ENCODE peak calls at places on chromosomes 16 and 17, in ten cellular contexts. Z is neural progenitor cell; M is adrenal gland; R is skeletal muscle cell; F is stimulated activated CD8-positive, alpha-beta memory T cell treated with anti-CD3 and anti-CD28 coated beads, Interleukin-7, amount 100 ng/mL, for 1 hour; Q is fibroblast of mammary gland; U is activated T-helper 9 cell treated with anti-CD3 and anti-CD28 coated beads, Interleukin-2, amount 50 U/mL, for 16 hours; E is WTC11; B is mucosa of gallbladder; C is mesendoderm. T is an unnamed sample.

GRCh38 chr17:44942456-44942855 is 5.1 kb downstream of the KIF18B start:
- DNase-seq in U (no peak), C (no peak), B (no peak), M (no peak), Z (no peak), F (no peak), E (no peak), R (no peak), Q (no peak), T (no peak)

GRCh38 chr17:31581022-31581483 is 189.6 kb downstream of the RAB11FIP4 start:
- DNase-seq in Z (no peak), B (peak; percentile 77), U (no peak), E (no peak), F (no peak), C (no peak), M (peak; percentile 61), Q (peak; percentile 71), R (peak; percentile 45), T (no peak)

GRCh38 chr16:5490499-5490898 is 392.9 kb upstream of the EEF2KMT start:
- DNase-seq in Z (peak; percentile 82), B (peak; percentile 13), E (peak; percentile 67), M (peak; percentile 13), Q (peak; percentile 3), R (no peak), U (no peak), C (peak; percentile 58), F (no peak), T (peak; percentile 75)

GRCh38 chr16:12719972-12720371 is 83.7 kb downstream of the CPPED1 start:
- DNase-seq in U (no peak), C (no peak), M (no peak), Z (no peak), F (no peak), B (no peak), R (no peak), Q (no peak), E (no peak), T (no peak)

GRCh38 chr17:7561589-7562207 is at the start of gene SENP3:
- DNase-seq in Z (peak; percentile 97), C (peak; percentile 91), M (peak; percentile 94), B (peak; percentile 90), Q (peak; percentile 83), E (peak; percentile 89), F (peak; percentile 79), R (peak; percentile 63), U (peak; percentile 90), T (peak; percentile 97)

GRCh38 chr17:10183931-10184930 is 14.2 kb downstream of the GAS7 start:
- DNase-seq in F (no peak), Z (peak; percentile 69), R (no peak), E (no peak), M (no peak), B (no peak), Q (no peak), C (peak; percentile 84), U (no peak), T (no peak)

GRCh38 chr16:81551141-81551808 is 106.7 kb downstream of the CMIP start:
- DNase-seq in R (no peak), C (peak; percentile 67), M (no peak), Q (peak; percentile 25), F (no peak), Z (no peak), U (no peak), B (no peak), E (no peak), T (no peak)

GRCh38 chr16:3596101-3596861 is 15.1 kb downstream of the SLX4 start:
- DNase-seq in F (no peak), C (no peak), R (no peak), U (no peak), M (no peak), E (no peak), Z (no peak), Q (no peak), B (no peak), T (no peak)

GRCh38 chr17:18184143-18185007 is 747 bp downstream of the ALKBH5 start:
- DNase-seq in Z (peak; percentile 68), Q (peak; percentile 52), C (peak; percentile 68), U (peak; percentile 61), B (peak; percentile 56), R (no peak), M (peak; percentile 65), E (peak; percentile 54), F (peak; percentile 36), T (peak; percentile 67)

GRCh38 chr17:58120195-58120822 is 27.9 kb upstream of the OR4D1 start:
- DNase-seq in Q (peak; percentile 61), C (peak; percentile 80), E (peak; percentile 56), F (no peak), Z (peak; percentile 86), B (peak; percentile 67), R (peak; percentile 12), U (no peak), M (peak; percentile 64), T (peak; percentile 83)

GRCh38 chr17:65170839-65171238 is 33.7 kb downstream of the RGS9 start:
- DNase-seq in E (no peak), Q (no peak), Z (no peak), U (no peak), C (no peak), R (no peak), M (peak; percentile 45), B (no peak), F (no peak), T (no peak)

GRCh38 chr17:27293359-27293897 is 486 bp upstream of the WSB1 start:
- DNase-seq in E (no peak), Z (peak; percentile 16), C (peak; percentile 14), R (no peak), B (no peak), Q (no peak), M (no peak), U (no peak), F (no peak), T (no peak)

GRCh38 chr16:17691621-17692231 is 221.0 kb upstream of the XYLT1 start:
- DNase-seq in E (no peak), M (no peak), B (no peak), U (no peak), Q (no peak), Z (no peak), R (no peak), C (no peak), F (no peak), T (no peak)

GRCh38 chr17:48459070-48459469 is 29.1 kb upstream of the SKAP1 start:
- DNase-seq in Z (no peak), U (no peak), M (no peak), Q (no peak), E (no peak), B (no peak), F (no peak), C (no peak), R (no peak), T (no peak)

GRCh38 chr17:34163123-34163522 is 92.0 kb upstream of the CCL2 start:
- DNase-seq in F (no peak), Z (no peak), R (no peak), Q (no peak), B (no peak), C (no peak), U (no peak), E (no peak), M (no peak), T (no peak)

GRCh38 chr16:65118866-65119265 is 3.0 kb downstream of the CDH11 start:
- DNase-seq in R (no peak), U (no peak), F (no peak), Z (no peak), B (no peak), C (no peak), M (no peak), Q (no peak), E (no peak), T (no peak)

GRCh38 chr17:8443756-8444155 is 8.1 kb downstream of the NDEL1 start:
- DNase-seq in R (no peak), B (no peak), E (no peak), Q (no peak), C (no peak), Z (no peak), M (no peak), F (no peak), U (no peak), T (no peak)

GRCh38 chr17:54968954-54969400 is 412 bp downstream of the STXBP4 start:
- DNase-seq in E (no peak), F (no peak), U (peak; percentile 10), R (no peak), B (no peak), M (peak; percentile 37), Q (peak; percentile 26), C (no peak), Z (no peak), T (peak; percentile 40)

GRCh38 chr17:29390856-29391631 is 881 bp downstream of the TAOK1 start:
- DNase-seq in M (peak; percentile 9), U (no peak), F (no peak), R (no peak), Q (peak; percentile 30), C (peak; percentile 51), B (no peak), E (peak; percentile 61), Z (peak; percentile 72), T (peak; percentile 62)

GRCh38 chr16:86969716-86970115 is 347.5 kb downstream of the C16orf95 start:
- DNase-seq in E (no peak), Z (no peak), Q (no peak), B (no peak), U (no peak), R (no peak), M (no peak), F (no peak), C (no peak), T (no peak)

GRCh38 chr16:29662729-29663019 is 373 bp upstream of the SPN start:
- DNase-seq in M (no peak), Q (no peak), B (no peak), R (no peak), Z (no peak), F (no peak), C (no peak), E (no peak), U (peak; percentile 25), T (no peak)

GRCh38 chr17:43085489-43085888 is 39.7 kb downstream of the BRCA1 start:
- DNase-seq in F (no peak), C (peak; percentile 31), R (no peak), B (no peak), Z (no peak), E (no peak), U (no peak), Q (peak; percentile 25), M (no peak), T (peak; percentile 46)

GRCh38 chr16:71648921-71649320 is 22.9 kb downstream of the MARVELD3 start:
- DNase-seq in E (no peak), R (no peak), Q (peak; percentile 7), M (no peak), B (no peak), C (peak; percentile 62), Z (peak; percentile 33), F (no peak), U (no peak), T (no peak)

GRCh38 chr16:67805718-67806427 is 487 bp downstream of the RANBP10 start:
- DNase-seq in M (peak; percentile 32), B (no peak), U (no peak), C (no peak), Z (peak; percentile 41), R (no peak), E (no peak), F (no peak), Q (no peak), T (no peak)

GRCh38 chr17:8726477-8726876 is 18.2 kb downstream of the CCDC42 start:
- DNase-seq in C (no peak), E (no peak), U (no peak), R (no peak), M (no peak), F (no peak), Z (no peak), Q (no peak), B (no peak), T (no peak)